ENCODE peak calls at places on chromosomes 12 and 14, in four cellular contexts. X is stimulated activated CD8-positive, alpha-beta memory T cell treated with anti-CD3 and anti-CD28 coated beads, Interleukin-7, amount 100 ng/mL, for 1 hour; W is activated CD4-positive, alpha-beta T cell treated with anti-CD3 and anti-CD28 coated beads for 48 hours; F is IMR-90. P is an unnamed sample.

GRCh38 chr12:120229071-120229582 is 28.2 kb upstream of the RPLP0 start:
- DNase-seq in X (no peak), W (no peak), F (no peak), P (no peak)

GRCh38 chr12:130698106-130698505 is 18.0 kb downstream of the RIMBP2 start:
- DNase-seq in X (no peak), W (no peak), F (no peak), P (no peak)

GRCh38 chr14:23669441-23669840 is 33.3 kb downstream of the DHRS2 start:
- DNase-seq in X (no peak), W (no peak), F (no peak), P (no peak)

GRCh38 chr12:22459872-22460490 is 84.4 kb downstream of the C2CD5 start:
- DNase-seq in X (no peak), W (no peak), F (peak), P (peak)

GRCh38 chr14:31930493-31931225 is 146.4 kb upstream of the ARHGAP5 start:
- DNase-seq in X (no peak), W (peak), F (peak), P (peak)

GRCh38 chr12:43965899-43966298 is 130.0 kb downstream of the TMEM117 start:
- DNase-seq in X (no peak), W (no peak), F (no peak), P (no peak)

GRCh38 chr14:31263485-31264133 is 56.0 kb upstream of the HECTD1 start:
- DNase-seq in X (no peak), W (no peak), F (peak), P (peak)

GRCh38 chr12:47296828-47297227 is 217.1 kb upstream of the AMIGO2 start:
- DNase-seq in X (no peak), W (no peak), F (no peak), P (no peak)

GRCh38 chr14:30864934-30865333 is 9.4 kb upstream of the COCH start:
- DNase-seq in X (no peak), W (no peak), F (no peak), P (no peak)

GRCh38 chr12:52335598-52336262 is 14.5 kb upstream of the KRT83 start:
- DNase-seq in X (no peak), W (no peak), F (no peak), P (no peak)

GRCh38 chr12:15796493-15797141 is 7.4 kb upstream of the EPS8 start:
- DNase-seq in X (no peak), W (no peak), F (peak), P (peak)

GRCh38 chr14:76113691-76114090 is 38.0 kb upstream of the GPATCH2L start:
- DNase-seq in X (no peak), W (no peak), F (no peak), P (no peak)

GRCh38 chr12:85821759-85822158 is 14.4 kb downstream of the RASSF9 start:
- DNase-seq in X (no peak), W (no peak), F (no peak), P (no peak)

GRCh38 chr12:109192358-109192757 is 76.0 kb downstream of the ACACB start:
- DNase-seq in X (no peak), W (no peak), F (peak), P (peak)

GRCh38 chr12:6367969-6368892 is 7.1 kb downstream of the SCNN1A start:
- DNase-seq in X (no peak), W (peak), F (no peak), P (no peak)

GRCh38 chr14:44404021-44404420 is 103.1 kb downstream of the FSCB start:
- DNase-seq in X (no peak), W (no peak), F (no peak), P (peak)

GRCh38 chr12:70487440-70487839 is 121.3 kb downstream of the KCNMB4 start:
- DNase-seq in X (no peak), W (no peak), F (no peak), P (peak)

GRCh38 chr12:11727133-11727664 is 77.7 kb downstream of the ETV6 start:
- DNase-seq in X (no peak), W (peak), F (no peak), P (no peak)

GRCh38 chr12:27018071-27018470 is 3.9 kb upstream of the TM7SF3 start:
- DNase-seq in X (no peak), W (no peak), F (no peak), P (no peak)

GRCh38 chr14:105445901-105446845 is 26.5 kb downstream of the MTA1 start:
- DNase-seq in X (no peak), W (no peak), F (no peak), P (no peak)

GRCh38 chr12:110247340-110248095 is 33.5 kb upstream of the ATP2A2 start:
- DNase-seq in X (no peak), W (no peak), F (no peak), P (no peak)

GRCh38 chr14:100114109-100114765 is 45.2 kb downstream of the DEGS2 start:
- DNase-seq in X (no peak), W (no peak), F (no peak), P (no peak)

GRCh38 chr12:82359115-82359478 is 768 bp downstream of the METTL25 start:
- DNase-seq in X (no peak), W (no peak), F (no peak), P (peak)

GRCh38 chr12:28767836-28768348 is 381.2 kb upstream of the FAR2 start:
- DNase-seq in X (no peak), W (no peak), F (peak), P (peak)

GRCh38 chr12:77943466-77943865 is 112.8 kb downstream of the NAV3 start:
- DNase-seq in X (no peak), W (no peak), F (peak), P (peak)

GRCh38 chr12:51371295-51371953 is 19.8 kb downstream of the GALNT6 start:
- DNase-seq in X (no peak), W (no peak), F (peak), P (peak)

GRCh38 chr12:54304187-54304810 is 3.5 kb upstream of the NFE2 start:
- DNase-seq in X (no peak), W (no peak), F (no peak), P (peak)